ENCODE peak calls at places on chromosomes 12 and 14, in seven cellular contexts. P, I, S, K, J, X and B are unnamed samples.

GRCh38 chr14:80587096-80587724 is 354.3 kb downstream of the CEP128 start:
- DNase-seq in K (peak), I (no peak), S (no peak), X (no peak), P (no peak), J (no peak), B (no peak)

GRCh38 chr12:87756111-87756510 is 273.1 kb downstream of the C12orf50 start:
- DNase-seq in I (no peak), X (no peak), S (no peak), P (no peak), K (peak), J (no peak), B (no peak)

GRCh38 chr12:100234166-100234565 is 32.7 kb downstream of the DEPDC4 start:
- DNase-seq in I (no peak), J (no peak), X (no peak), P (no peak), S (no peak), K (no peak), B (no peak)

GRCh38 chr12:122835693-122836026 is 403 bp downstream of the HIP1R start:
- DNase-seq in K (no peak), S (peak), J (peak), I (no peak), X (no peak), P (peak), B (no peak)

GRCh38 chr12:60101715-60102114 is 505.9 kb downstream of the SLC16A7 start:
- DNase-seq in I (no peak), X (no peak), P (no peak), J (no peak), S (no peak), K (no peak), B (no peak)

GRCh38 chr14:75301666-75302325 is 23.2 kb downstream of the FOS start:
- DNase-seq in X (no peak), K (peak), S (peak), P (no peak), J (peak), I (no peak), B (peak)

GRCh38 chr12:57240069-57240921 is 10.7 kb downstream of the STAC3 start:
- DNase-seq in S (peak), K (peak), I (no peak), P (peak), X (peak), J (peak), B (no peak)

GRCh38 chr12:40988831-40989230 is 199.3 kb upstream of the PDZRN4 start:
- DNase-seq in I (no peak), X (no peak), J (no peak), S (no peak), P (no peak), K (no peak), B (no peak)

GRCh38 chr14:69056389-69056788 is 77.3 kb upstream of the ACTN1 start:
- DNase-seq in J (no peak), K (no peak), S (no peak), X (no peak), I (no peak), P (no peak), B (no peak)

GRCh38 chr14:75389679-75390078 is 38.1 kb upstream of the JDP2 start:
- DNase-seq in J (no peak), K (no peak), X (no peak), S (no peak), I (no peak), P (no peak), B (no peak)

GRCh38 chr12:120816363-120816762 is 87.8 kb downstream of the SPPL3 start:
- DNase-seq in X (no peak), K (no peak), P (no peak), S (no peak), J (no peak), I (no peak), B (no peak)

GRCh38 chr14:45810152-45810872 is 557.3 kb upstream of the MIS18BP1 start:
- DNase-seq in I (no peak), K (no peak), J (no peak), X (no peak), P (no peak), S (no peak), B (no peak)

GRCh38 chr14:67241416-67242362 is at the start of gene PALS1:
- DNase-seq in J (no peak), S (peak), I (no peak), P (peak), K (peak), X (no peak), B (no peak)

GRCh38 chr12:93784339-93785086 is 107.3 kb downstream of the CRADD start:
- DNase-seq in I (peak), P (no peak), K (peak), J (peak), X (no peak), S (no peak), B (no peak)
- TF ChIP-seq EP300 in I (peak), P (no peak), K (no peak), J (peak), X (peak), S (peak), B (no peak)

GRCh38 chr12:67751376-67751928 is 102.9 kb downstream of the DYRK2 start:
- DNase-seq in K (no peak), I (no peak), X (no peak), P (no peak), J (no peak), S (no peak), B (no peak)

GRCh38 chr12:67750528-67751183 is 102.1 kb downstream of the DYRK2 start:
- DNase-seq in X (no peak), P (no peak), K (no peak), J (no peak), S (no peak), I (no peak), B (no peak)

GRCh38 chr12:67748761-67749075 is 100.2 kb downstream of the DYRK2 start:
- DNase-seq in J (no peak), I (no peak), K (peak), S (no peak), X (no peak), P (no peak), B (no peak)

GRCh38 chr12:67752226-67752732 is 103.7 kb downstream of the DYRK2 start:
- DNase-seq in I (no peak), K (peak), J (no peak), X (no peak), S (no peak), P (no peak), B (no peak)

GRCh38 chr12:67747869-67748760 is 99.6 kb downstream of the DYRK2 start:
- DNase-seq in P (no peak), K (peak), J (peak), S (no peak), I (no peak), X (peak), B (no peak)
- TF ChIP-seq EP300 in P (no peak), K (no peak), J (no peak), S (no peak), I (no peak), X (no peak), B (no peak)

GRCh38 chr12:52307836-52308806 is 13.1 kb downstream of the KRT83 start:
- DNase-seq in P (peak), X (peak), I (no peak), J (peak), K (peak), S (peak), B (no peak)
- TF ChIP-seq EP300 in P (no peak), X (no peak), I (no peak), J (no peak), K (no peak), S (no peak), B (no peak)

DNA sequence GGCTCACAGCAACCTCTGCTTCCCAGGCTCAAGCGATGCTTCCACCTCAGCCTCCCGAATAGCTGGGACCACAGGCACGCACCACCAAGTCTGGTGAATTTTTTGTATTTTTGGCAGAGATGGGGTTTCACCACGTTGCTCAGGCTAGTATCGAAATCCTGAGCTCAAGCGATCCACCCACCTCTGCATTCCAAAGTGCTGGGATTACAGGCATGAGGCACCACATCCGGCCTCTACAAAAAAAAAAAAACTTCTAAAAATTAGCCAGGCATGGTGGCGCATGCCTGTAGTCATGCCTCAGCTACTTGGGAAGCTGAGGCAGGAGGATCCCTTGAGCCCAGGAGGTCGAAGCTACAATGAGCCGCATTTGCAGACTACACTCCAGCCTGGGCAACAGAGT is 104.1 kb upstream of the HMGA2 start:
- DNase-seq in J (no peak), I (no peak), S (no peak), P (no peak), X (no peak), K (no peak), B (no peak)
- TF ChIP-seq EP300 in J (no peak), I (no peak), S (no peak), P (no peak), X (no peak), K (no peak), B (no peak)

GRCh38 chr12:53625946-53626701 is at the start of gene ATF7:
- DNase-seq in P (peak), X (peak), J (peak), I (peak), K (peak), S (peak), B (peak)
- TF ChIP-seq EP300 in P (no peak), X (no peak), J (no peak), I (peak), K (no peak), S (no peak), B (no peak)

GRCh38 chr14:34300330-34300729 is 161.7 kb downstream of the SPTSSA start:
- DNase-seq in X (no peak), P (no peak), I (no peak), K (no peak), S (no peak), J (no peak), B (no peak)

GRCh38 chr14:34303811-34304210 is 158.2 kb downstream of the SPTSSA start:
- DNase-seq in X (no peak), K (no peak), P (no peak), I (no peak), J (no peak), S (no peak), B (no peak)

GRCh38 chr14:34301107-34301734 is 160.8 kb downstream of the SPTSSA start:
- DNase-seq in K (peak), I (no peak), P (no peak), X (no peak), J (no peak), S (peak), B (no peak)

GRCh38 chr14:34299360-34299759 is 162.7 kb downstream of the SPTSSA start:
- DNase-seq in X (no peak), J (no peak), K (no peak), P (no peak), I (no peak), S (no peak), B (no peak)

GRCh38 chr14:34302654-34303053 is 159.4 kb downstream of the SPTSSA start:
- DNase-seq in J (peak), K (no peak), I (no peak), P (no peak), S (no peak), X (no peak), B (no peak)
- TF ChIP-seq EP300 in J (no peak), K (no peak), I (no peak), P (no peak), S (no peak), X (no peak), B (no peak)

GRCh38 chr12:70534466-70534865 is 102.8 kb downstream of the PTPRB start:
- DNase-seq in K (no peak), I (no peak), X (no peak), P (no peak), S (no peak), J (no peak), B (no peak)

GRCh38 chr12:70540996-70541395 is 96.2 kb downstream of the PTPRB start:
- DNase-seq in I (no peak), K (no peak), J (no peak), S (no peak), P (no peak), X (no peak), B (no peak)

GRCh38 chr12:70536650-70537049 is 100.6 kb downstream of the PTPRB start:
- DNase-seq in P (no peak), I (no peak), S (no peak), X (no peak), J (no peak), K (no peak), B (no peak)

GRCh38 chr12:70535896-70536374 is 101.3 kb downstream of the PTPRB start:
- DNase-seq in J (no peak), I (peak), S (no peak), K (no peak), P (no peak), X (no peak), B (no peak)
- TF ChIP-seq EP300 in J (peak), I (peak), S (no peak), K (no peak), P (no peak), X (peak), B (no peak)

DNA sequence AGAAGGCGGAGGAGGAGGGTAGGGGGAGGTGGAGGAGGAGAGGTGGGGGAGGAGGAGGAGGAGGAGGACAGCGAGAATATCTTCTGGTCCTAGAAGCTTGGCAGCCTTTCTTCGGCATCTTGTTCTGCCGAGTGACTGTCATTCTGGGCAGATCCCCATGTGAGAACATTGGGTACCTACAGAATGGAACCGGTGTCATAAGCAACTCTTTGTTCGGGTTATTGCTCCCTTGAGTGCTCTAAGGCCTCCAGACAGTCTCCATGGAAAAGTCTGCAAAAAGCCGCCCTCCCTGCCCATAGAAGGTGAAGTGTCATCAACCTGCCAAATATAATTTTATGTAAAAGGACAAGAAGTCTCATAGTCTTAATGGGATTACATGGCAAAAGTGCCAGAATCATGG is 7.0 kb downstream of the RFC5 start:
- DNase-seq in K (no peak), P (no peak), J (no peak), S (no peak), X (no peak), I (no peak), B (no peak)
- TF ChIP-seq EP300 in K (no peak), P (no peak), J (no peak), S (no peak), X (no peak), I (no peak), B (no peak)

GRCh38 chr14:35046048-35046750 is at the start of gene FAM177A1:
- DNase-seq in K (peak), X (peak), J (peak), P (peak), S (peak), I (peak), B (peak)
- TF ChIP-seq EP300 in K (no peak), X (peak), J (peak), P (no peak), S (no peak), I (peak), B (no peak)

GRCh38 chr12:24069532-24070395 is 120.3 kb upstream of the SOX5 start:
- DNase-seq in J (peak), S (peak), K (no peak), P (no peak), I (no peak), X (no peak), B (no peak)
- TF ChIP-seq EP300 in J (no peak), S (no peak), K (no peak), P (no peak), I (no peak), X (no peak), B (no peak)